ENCODE peak calls at places on chromosomes 13 and 19, in eight cellular contexts. X is BE2C, T is breast epithelium, V is adipocyte, O is aorta, D is HepG2, L is heart left ventricle, I is right atrium auricular region. W is an unnamed sample. For H3K27me3, the result is how much of the 10 kb centered on the place peaks cover.

GRCh38 chr19:43318203-43318602 is 35.3 kb upstream of the CD177 start:
- DNase-seq in X (no peak), T (no peak), V (no peak), O (no peak), D (no peak), L (no peak), I (no peak), W (no peak)

GRCh38 chr13:102317593-102317992 is 84.3 kb downstream of the FGF14 start:
- DNase-seq in X (peak), T (no peak), V (no peak), O (peak), D (no peak), L (peak), I (peak), W (no peak)

GRCh38 chr19:11067356-11068113 is 21.7 kb upstream of the LDLR start:
- DNase-seq in X (no peak), T (no peak), V (no peak), O (no peak), D (no peak), L (no peak), I (no peak), W (peak)

GRCh38 chr13:77919351-77920294 is 992 bp upstream of the EDNRB start:
- DNase-seq in X (peak), T (peak), V (peak), O (peak), D (no peak), L (peak), I (peak), W (no peak)

GRCh38 chr13:99299545-99300341 is 7.5 kb downstream of the GPR183 start:
- DNase-seq in X (no peak), T (no peak), V (no peak), O (no peak), D (no peak), L (no peak), I (no peak), W (no peak)

GRCh38 chr13:82740442-82740841 is 1141.8 kb downstream of the SLITRK1 start:
- DNase-seq in X (no peak), T (no peak), V (no peak), O (no peak), D (no peak), L (no peak), I (no peak), W (no peak)

GRCh38 chr13:98632971-98633370 is 56.1 kb upstream of the STK24 start:
- DNase-seq in X (no peak), T (no peak), V (peak), O (no peak), D (no peak), L (no peak), I (no peak), W (peak)

GRCh38 chr13:111490611-111491010 is 170.2 kb downstream of the TEX29 start:
- DNase-seq in X (no peak), T (peak), V (no peak), O (no peak), D (no peak), L (no peak), I (no peak), W (no peak)

GRCh38 chr13:21637296-21637695 is 33.3 kb upstream of the MICU2 start:
- DNase-seq in X (no peak), T (no peak), V (no peak), O (no peak), D (peak), L (no peak), I (no peak), W (peak)

GRCh38 chr19:8251025-8251472 is 41.9 kb downstream of the CERS4 start:
- DNase-seq in X (no peak), T (peak), V (no peak), O (peak), D (no peak), L (peak), I (peak), W (no peak)

GRCh38 chr19:45815501-45816216 is 551 bp upstream of the RSPH6A start:
- DNase-seq in X (no peak), T (no peak), V (no peak), O (no peak), D (no peak), L (no peak), I (no peak), W (no peak)

GRCh38 chr13:98854448-98854847 is 102.0 kb upstream of the SLC15A1 start:
- DNase-seq in X (no peak), T (no peak), V (no peak), O (no peak), D (no peak), L (no peak), I (no peak), W (no peak)

GRCh38 chr13:106561551-106562170 is 6.3 kb downstream of the ARGLU1 start:
- DNase-seq in X (no peak), T (no peak), V (no peak), O (no peak), D (no peak), L (no peak), I (no peak), W (no peak)

GRCh38 chr13:99225078-99225477 is 24.4 kb downstream of the UBAC2 start:
- DNase-seq in X (no peak), T (no peak), V (no peak), O (no peak), D (no peak), L (no peak), I (no peak), W (no peak)

GRCh38 chr13:41854758-41855157 is 106.2 kb downstream of the VWA8 start:
- DNase-seq in X (no peak), T (no peak), V (no peak), O (no peak), D (no peak), L (no peak), I (no peak), W (no peak)
- H3K27me3 ChIP-seq in X (under half), T (under half), V (under half), O (under half), D (under half), L (under half), I (under half), W (under half)

DNA sequence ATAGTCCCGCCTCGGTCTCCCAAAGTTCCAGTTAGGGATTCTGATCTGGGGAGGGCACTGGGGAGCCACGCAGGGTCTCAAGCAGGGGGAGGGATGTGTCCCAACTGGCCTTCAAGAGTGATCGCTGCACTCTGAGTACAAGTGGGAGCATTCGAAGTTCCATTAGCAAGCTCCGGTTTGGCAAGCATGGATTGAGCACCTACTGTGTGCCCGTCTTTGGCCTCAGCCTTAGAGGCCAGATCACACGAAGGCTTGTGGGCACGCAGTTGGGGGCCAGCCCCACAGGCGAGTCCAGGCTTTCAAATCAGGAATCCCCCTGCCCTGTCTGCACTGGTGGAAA is 32.1 kb upstream of the TCF3 start:
- DNase-seq in X (no peak), T (no peak), V (no peak), O (no peak), D (no peak), L (peak), I (no peak), W (no peak)
- H3K27me3 ChIP-seq in X (half or more), T (half or more), V (under half), O (under half), D (half or more), L (under half), I (under half), W (under half)

GRCh38 chr13:45860240-45860639 is 8.7 kb upstream of the SIAH3 start:
- DNase-seq in X (no peak), T (no peak), V (no peak), O (no peak), D (no peak), L (no peak), I (no peak), W (no peak)
- H3K27me3 ChIP-seq in X (under half), T (under half), V (half or more), O (under half), D (under half), L (under half), I (under half), W (under half)

DNA sequence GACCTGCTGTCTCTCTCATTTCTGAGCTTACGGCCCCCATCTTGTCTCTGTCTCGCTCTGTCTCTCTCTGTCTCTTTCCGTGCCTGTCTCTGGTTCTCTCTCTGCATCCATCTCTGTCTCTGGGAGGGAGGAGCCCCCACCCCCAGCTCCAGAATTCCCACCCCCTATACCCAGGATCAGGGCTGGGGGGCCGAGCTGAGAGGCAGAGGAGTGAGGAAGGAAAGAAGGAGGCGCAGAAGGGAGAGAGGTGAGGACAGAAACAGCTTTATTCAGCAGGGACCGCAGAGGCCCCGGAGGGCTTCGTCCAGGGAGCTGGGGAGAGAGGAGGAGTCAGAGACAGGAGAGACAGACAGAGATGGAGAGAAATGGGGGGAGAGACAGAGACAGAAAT is 14.0 kb downstream of the JOSD2 start:
- DNase-seq in X (no peak), T (no peak), V (no peak), O (peak), D (no peak), L (peak), I (no peak), W (no peak)
- H3K27me3 ChIP-seq in X (under half), T (under half), V (half or more), O (under half), D (under half), L (under half), I (under half), W (under half)

GRCh38 chr13:63081400-63082014 is 1665.9 kb upstream of the PCDH20 start:
- DNase-seq in X (no peak), T (no peak), V (no peak), O (no peak), D (no peak), L (no peak), I (no peak), W (no peak)

GRCh38 chr13:63088226-63088625 is 1672.6 kb upstream of the PCDH20 start:
- DNase-seq in X (peak), T (no peak), V (no peak), O (no peak), D (no peak), L (no peak), I (no peak), W (no peak)

GRCh38 chr13:63086286-63086685 is 1670.6 kb upstream of the PCDH20 start:
- DNase-seq in X (no peak), T (no peak), V (no peak), O (no peak), D (no peak), L (no peak), I (no peak), W (no peak)

GRCh38 chr13:63085851-63086250 is 1670.2 kb upstream of the PCDH20 start:
- DNase-seq in X (no peak), T (no peak), V (no peak), O (no peak), D (no peak), L (no peak), I (no peak), W (no peak)
- H3K27me3 ChIP-seq in X (under half), T (under half), V (under half), O (under half), D (under half), L (under half), I (under half), W (under half)

DNA sequence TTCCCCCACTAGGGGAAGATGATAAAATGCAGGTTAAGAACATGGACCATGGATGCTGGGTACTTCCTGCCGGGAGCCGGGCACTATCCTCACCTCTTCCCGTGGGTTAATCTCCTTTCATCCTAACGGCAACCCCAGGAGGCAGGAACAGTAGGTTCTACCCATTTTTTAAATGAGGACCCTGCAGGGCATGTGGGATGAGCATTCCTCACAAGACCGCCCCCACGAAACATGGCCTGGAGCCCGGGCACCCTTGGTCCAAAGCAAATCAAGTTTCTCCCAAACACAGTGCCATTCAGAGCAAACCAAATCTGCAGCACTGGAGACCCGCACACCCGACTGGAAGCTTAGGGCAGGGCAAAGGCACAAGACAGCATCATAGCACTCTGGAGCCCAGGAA is 35.4 kb downstream of the COL4A2 start:
- DNase-seq in X (no peak), T (no peak), V (no peak), O (no peak), D (no peak), L (no peak), I (no peak), W (no peak)
- H3K27me3 ChIP-seq in X (under half), T (under half), V (under half), O (under half), D (half or more), L (under half), I (under half), W (under half)

GRCh38 chr19:42175952-42176648 is 41.4 kb downstream of the DEDD2 start:
- DNase-seq in X (peak), T (no peak), V (peak), O (peak), D (no peak), L (no peak), I (no peak), W (no peak)
- H3K27me3 ChIP-seq in X (under half), T (half or more), V (half or more), O (under half), D (half or more), L (under half), I (under half), W (under half)

GRCh38 chr13:112899618-112900600 is 69.1 kb upstream of the MCF2L start:
- DNase-seq in X (no peak), T (peak), V (no peak), O (peak), D (no peak), L (no peak), I (no peak), W (no peak)
- H3K27me3 ChIP-seq in X (under half), T (under half), V (half or more), O (under half), D (under half), L (under half), I (under half), W (under half)

GRCh38 chr13:20161951-20162300 is 1.1 kb upstream of the GJA3 start:
- DNase-seq in X (no peak), T (no peak), V (no peak), O (no peak), D (no peak), L (no peak), I (no peak), W (no peak)

GRCh38 chr13:20157387-20157786 is 3.5 kb downstream of the GJA3 start:
- DNase-seq in X (no peak), T (no peak), V (no peak), O (no peak), D (no peak), L (no peak), I (peak), W (no peak)

GRCh38 chr13:20159646-20160345 is 1.1 kb downstream of the GJA3 start:
- DNase-seq in X (no peak), T (no peak), V (peak), O (no peak), D (no peak), L (no peak), I (peak), W (no peak)

GRCh38 chr13:20160346-20161274 is at the start of gene GJA3:
- DNase-seq in X (no peak), T (no peak), V (peak), O (no peak), D (no peak), L (peak), I (peak), W (peak)

DNA sequence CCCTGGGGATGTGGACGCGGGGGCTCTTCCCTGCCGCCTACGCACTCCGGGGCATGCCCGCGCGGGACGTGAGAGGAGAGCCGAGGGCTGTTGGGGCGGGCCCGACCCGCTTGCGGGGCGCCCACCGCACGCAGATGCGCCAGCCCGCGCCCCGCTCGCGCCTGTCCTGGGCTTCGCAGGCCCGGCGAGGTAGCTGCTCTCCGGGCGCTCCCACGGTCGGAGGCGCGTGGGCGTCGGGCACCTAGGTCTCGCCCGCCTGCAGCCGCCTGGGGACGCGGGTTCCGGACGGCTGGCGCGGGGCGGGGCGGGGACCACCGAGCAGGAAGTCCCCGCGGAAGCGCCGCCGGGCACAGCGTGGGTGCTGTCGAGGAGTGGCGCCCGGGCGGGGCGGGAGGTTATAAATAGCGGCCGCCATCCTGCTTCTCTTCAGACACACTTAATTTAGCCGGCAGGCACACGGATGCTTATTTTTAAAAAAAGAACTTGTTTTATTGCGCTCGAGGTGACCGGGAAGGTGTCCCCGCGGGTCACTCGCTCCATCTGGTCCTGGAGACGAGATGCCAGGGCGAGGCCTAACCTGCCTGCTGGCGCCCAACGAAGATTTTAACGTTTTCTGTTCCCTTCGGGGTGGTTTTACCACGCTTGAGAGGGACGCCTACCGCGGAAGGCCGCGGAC is 561 bp upstream of the GJA3 start:
- DNase-seq in X (no peak), T (no peak), V (peak), O (no peak), D (no peak), L (no peak), I (peak), W (no peak)
- H3K27me3 ChIP-seq in X (half or more), T (half or more), V (under half), O (under half), D (under half), L (under half), I (under half), W (under half)